ENCODE peak calls at places on chromosome 14, in six cellular contexts. One of them, this sample, is unnamed.

GRCh38 chr14:95488376-95489162 is 27.9 kb downstream of the SYNE3 start:
- DNase-seq in fibroblast of pulmonary artery: no peak
- DNase-seq in CD8-positive, alpha-beta T cell: no peak
- DNase-seq in cardiac fibroblast: no peak
- DNase-seq in psoas muscle: peak; percentile 60
- DNase-seq in GM12865: no peak
- DNase-seq in this sample: peak; percentile 43

GRCh38 chr14:68627868-68628604 is 164.8 kb downstream of the ZFP36L1 start:
- DNase-seq in fibroblast of pulmonary artery: no peak
- DNase-seq in CD8-positive, alpha-beta T cell: peak; percentile 78
- DNase-seq in cardiac fibroblast: no peak
- DNase-seq in psoas muscle: no peak
- DNase-seq in GM12865: peak; percentile 64
- DNase-seq in this sample: no peak

GRCh38 chr14:91402278-91403068 is 15.1 kb downstream of the CCDC88C start:
- DNase-seq in fibroblast of pulmonary artery: peak; percentile 46
- DNase-seq in CD8-positive, alpha-beta T cell: no peak
- DNase-seq in cardiac fibroblast: no peak
- DNase-seq in psoas muscle: no peak
- DNase-seq in GM12865: no peak
- DNase-seq in this sample: no peak

GRCh38 chr14:106564058-106564643 is 1037.8 kb downstream of the TMEM121 start:
- DNase-seq in fibroblast of pulmonary artery: no peak
- DNase-seq in CD8-positive, alpha-beta T cell: peak; percentile 71
- DNase-seq in cardiac fibroblast: peak; percentile 1
- DNase-seq in psoas muscle: no peak
- DNase-seq in GM12865: peak; percentile 68
- DNase-seq in this sample: no peak

GRCh38 chr14:38469156-38469555 is 213.3 kb upstream of the CLEC14A start:
- DNase-seq in fibroblast of pulmonary artery: peak; percentile 74
- DNase-seq in CD8-positive, alpha-beta T cell: no peak
- DNase-seq in cardiac fibroblast: peak; percentile 80
- DNase-seq in psoas muscle: no peak
- DNase-seq in GM12865: no peak
- DNase-seq in this sample: no peak

GRCh38 chr14:28886940-28887339 is 120.4 kb downstream of the FOXG1 start:
- DNase-seq in fibroblast of pulmonary artery: no peak
- DNase-seq in CD8-positive, alpha-beta T cell: no peak
- DNase-seq in cardiac fibroblast: no peak
- DNase-seq in psoas muscle: no peak
- DNase-seq in GM12865: no peak
- DNase-seq in this sample: no peak

GRCh38 chr14:96104469-96105057 is 65.4 kb downstream of the C14orf132 start:
- DNase-seq in fibroblast of pulmonary artery: peak; percentile 83
- DNase-seq in CD8-positive, alpha-beta T cell: no peak
- DNase-seq in cardiac fibroblast: peak; percentile 94
- DNase-seq in psoas muscle: peak; percentile 88
- DNase-seq in GM12865: peak; percentile 15
- DNase-seq in this sample: no peak

GRCh38 chr14:74610866-74611671 is 968 bp downstream of the LTBP2 start:
- DNase-seq in fibroblast of pulmonary artery: peak; percentile 53
- DNase-seq in CD8-positive, alpha-beta T cell: no peak
- DNase-seq in cardiac fibroblast: peak; percentile 52
- DNase-seq in psoas muscle: no peak
- DNase-seq in GM12865: no peak
- DNase-seq in this sample: no peak

GRCh38 chr14:79279645-79280399 is 931.5 kb downstream of the DIO2 start:
- DNase-seq in fibroblast of pulmonary artery: no peak
- DNase-seq in CD8-positive, alpha-beta T cell: no peak
- DNase-seq in cardiac fibroblast: peak; percentile 24
- DNase-seq in psoas muscle: no peak
- DNase-seq in GM12865: no peak
- DNase-seq in this sample: no peak

GRCh38 chr14:76768201-76768656 is 7.0 kb downstream of the VASH1 start:
- DNase-seq in fibroblast of pulmonary artery: peak; percentile 52
- DNase-seq in CD8-positive, alpha-beta T cell: peak; percentile 69
- DNase-seq in cardiac fibroblast: no peak
- DNase-seq in psoas muscle: peak; percentile 49
- DNase-seq in GM12865: peak; percentile 74
- DNase-seq in this sample: peak; percentile 98

GRCh38 chr14:91170504-91171121 is 56.7 kb downstream of the DGLUCY start:
- DNase-seq in fibroblast of pulmonary artery: no peak
- DNase-seq in CD8-positive, alpha-beta T cell: no peak
- DNase-seq in cardiac fibroblast: no peak
- DNase-seq in psoas muscle: peak; percentile 66
- DNase-seq in GM12865: no peak
- DNase-seq in this sample: no peak

GRCh38 chr14:32438511-32438910 is 109.4 kb downstream of the AKAP6 start:
- DNase-seq in fibroblast of pulmonary artery: no peak
- DNase-seq in CD8-positive, alpha-beta T cell: no peak
- DNase-seq in cardiac fibroblast: no peak
- DNase-seq in psoas muscle: no peak
- DNase-seq in GM12865: peak; percentile 26
- DNase-seq in this sample: no peak

GRCh38 chr14:44505588-44505987 is 1.5 kb downstream of the FSCB start:
- DNase-seq in fibroblast of pulmonary artery: no peak
- DNase-seq in CD8-positive, alpha-beta T cell: no peak
- DNase-seq in cardiac fibroblast: no peak
- DNase-seq in psoas muscle: no peak
- DNase-seq in GM12865: no peak
- DNase-seq in this sample: no peak

GRCh38 chr14:47676301-47676617 is 854 bp upstream of the MDGA2 start:
- DNase-seq in fibroblast of pulmonary artery: no peak
- DNase-seq in CD8-positive, alpha-beta T cell: no peak
- DNase-seq in cardiac fibroblast: no peak
- DNase-seq in psoas muscle: no peak
- DNase-seq in GM12865: no peak
- DNase-seq in this sample: no peak

GRCh38 chr14:47675489-47676300 is at the start of gene MDGA2:
- DNase-seq in fibroblast of pulmonary artery: no peak
- DNase-seq in CD8-positive, alpha-beta T cell: no peak
- DNase-seq in cardiac fibroblast: peak; percentile 5
- DNase-seq in psoas muscle: no peak
- DNase-seq in GM12865: no peak
- DNase-seq in this sample: no peak

GRCh38 chr14:47678157-47678556 is 2.8 kb upstream of the MDGA2 start:
- DNase-seq in fibroblast of pulmonary artery: no peak
- DNase-seq in CD8-positive, alpha-beta T cell: no peak
- DNase-seq in cardiac fibroblast: no peak
- DNase-seq in psoas muscle: no peak
- DNase-seq in GM12865: no peak
- DNase-seq in this sample: no peak

GRCh38 chr14:47675239-47675488 is 241 bp downstream of the MDGA2 start:
- DNase-seq in fibroblast of pulmonary artery: no peak
- DNase-seq in CD8-positive, alpha-beta T cell: no peak
- DNase-seq in cardiac fibroblast: no peak
- DNase-seq in psoas muscle: no peak
- DNase-seq in GM12865: no peak
- DNase-seq in this sample: no peak

DNA sequence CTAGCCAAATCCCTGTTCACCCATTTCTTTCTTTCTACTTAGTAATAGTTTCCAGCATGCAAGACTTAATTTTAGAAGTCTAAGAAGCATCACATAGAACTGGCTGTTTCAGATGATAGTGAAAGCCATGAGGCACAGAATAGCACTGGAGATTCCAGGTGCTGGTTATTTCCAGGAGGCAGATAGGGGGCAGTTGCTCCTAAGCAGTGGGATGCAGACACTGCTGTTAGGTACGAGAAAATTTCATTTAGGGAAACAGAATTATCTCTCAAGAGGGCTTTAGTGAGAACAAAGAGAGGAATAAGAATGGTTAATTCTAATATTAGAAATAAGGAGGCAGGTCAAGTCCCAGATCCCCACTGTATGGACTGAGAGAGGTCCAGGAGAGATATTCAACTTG is 3.6 kb upstream of the MDGA2 start:
- DNase-seq in fibroblast of pulmonary artery: no peak
- DNase-seq in CD8-positive, alpha-beta T cell: no peak
- DNase-seq in cardiac fibroblast: no peak
- DNase-seq in psoas muscle: no peak
- DNase-seq in GM12865: no peak
- DNase-seq in this sample: no peak
- TF ChIP-seq CTCF in fibroblast of pulmonary artery: no peak
- TF ChIP-seq CTCF in CD8-positive, alpha-beta T cell: no peak
- TF ChIP-seq CTCF in cardiac fibroblast: no peak
- TF ChIP-seq CTCF in psoas muscle: no peak
- TF ChIP-seq CTCF in GM12865: no peak
- TF ChIP-seq CTCF in this sample: no peak

GRCh38 chr14:102316746-102317563 is 2.6 kb upstream of the ZNF839 start:
- DNase-seq in fibroblast of pulmonary artery: peak; percentile 93
- DNase-seq in CD8-positive, alpha-beta T cell: peak; percentile 100
- DNase-seq in cardiac fibroblast: peak; percentile 95
- DNase-seq in psoas muscle: peak; percentile 91
- DNase-seq in GM12865: peak; percentile 95
- DNase-seq in this sample: peak; percentile 86

GRCh38 chr14:102316048-102316745 is 3.3 kb upstream of the ZNF839 start:
- DNase-seq in fibroblast of pulmonary artery: peak; percentile 81
- DNase-seq in CD8-positive, alpha-beta T cell: no peak
- DNase-seq in cardiac fibroblast: peak; percentile 83
- DNase-seq in psoas muscle: no peak
- DNase-seq in GM12865: peak; percentile 64
- DNase-seq in this sample: no peak

GRCh38 chr14:102319351-102320032 is at the start of gene ZNF839:
- DNase-seq in fibroblast of pulmonary artery: peak; percentile 91
- DNase-seq in CD8-positive, alpha-beta T cell: peak; percentile 97
- DNase-seq in cardiac fibroblast: peak; percentile 92
- DNase-seq in psoas muscle: peak; percentile 94
- DNase-seq in GM12865: peak; percentile 95
- DNase-seq in this sample: peak; percentile 89

GRCh38 chr14:102318781-102319276 is 717 bp upstream of the ZNF839 start:
- DNase-seq in fibroblast of pulmonary artery: no peak
- DNase-seq in CD8-positive, alpha-beta T cell: no peak
- DNase-seq in cardiac fibroblast: no peak
- DNase-seq in psoas muscle: no peak
- DNase-seq in GM12865: no peak
- DNase-seq in this sample: no peak

DNA sequence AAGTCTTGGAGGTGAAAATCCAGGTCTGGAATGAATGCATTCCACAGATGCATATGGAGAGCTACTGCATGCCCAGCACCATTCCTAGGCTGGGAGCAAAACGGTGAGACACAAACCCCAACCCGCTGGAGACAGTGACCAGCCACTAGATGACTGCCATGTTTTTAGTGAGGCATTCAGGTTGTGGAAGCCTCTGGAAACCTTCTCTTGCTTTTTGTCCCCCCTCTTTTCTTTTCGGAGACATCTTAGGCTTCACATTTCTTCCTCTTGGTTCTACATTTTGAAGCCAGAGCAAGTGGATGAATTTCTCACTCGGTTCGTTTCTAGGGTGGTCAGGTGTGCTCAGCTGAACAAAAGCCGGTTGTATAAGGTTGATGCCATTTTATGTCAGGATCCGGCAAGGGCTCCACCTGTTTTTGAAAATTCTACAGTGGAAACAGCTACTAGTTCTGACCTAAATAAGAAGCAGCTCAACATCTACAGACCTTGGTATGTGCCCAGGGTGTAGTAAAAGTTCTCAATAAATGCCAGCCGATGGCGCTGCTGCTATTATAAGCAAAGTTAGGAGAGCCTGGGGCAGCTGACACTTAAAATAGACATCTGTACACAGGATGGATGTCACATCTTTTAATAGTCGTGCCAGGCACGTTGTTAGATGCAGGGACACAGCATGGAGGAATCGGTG is 1.8 kb upstream of the ZNF839 start:
- DNase-seq in fibroblast of pulmonary artery: peak; percentile 20
- DNase-seq in CD8-positive, alpha-beta T cell: no peak
- DNase-seq in cardiac fibroblast: peak; percentile 33
- DNase-seq in psoas muscle: no peak
- DNase-seq in GM12865: peak; percentile 70
- DNase-seq in this sample: no peak
- TF ChIP-seq CTCF in fibroblast of pulmonary artery: peak; percentile 0
- TF ChIP-seq CTCF in CD8-positive, alpha-beta T cell: no peak
- TF ChIP-seq CTCF in cardiac fibroblast: no peak
- TF ChIP-seq CTCF in psoas muscle: peak; percentile 28
- TF ChIP-seq CTCF in GM12865: peak; percentile 16
- TF ChIP-seq CTCF in this sample: no peak

DNA sequence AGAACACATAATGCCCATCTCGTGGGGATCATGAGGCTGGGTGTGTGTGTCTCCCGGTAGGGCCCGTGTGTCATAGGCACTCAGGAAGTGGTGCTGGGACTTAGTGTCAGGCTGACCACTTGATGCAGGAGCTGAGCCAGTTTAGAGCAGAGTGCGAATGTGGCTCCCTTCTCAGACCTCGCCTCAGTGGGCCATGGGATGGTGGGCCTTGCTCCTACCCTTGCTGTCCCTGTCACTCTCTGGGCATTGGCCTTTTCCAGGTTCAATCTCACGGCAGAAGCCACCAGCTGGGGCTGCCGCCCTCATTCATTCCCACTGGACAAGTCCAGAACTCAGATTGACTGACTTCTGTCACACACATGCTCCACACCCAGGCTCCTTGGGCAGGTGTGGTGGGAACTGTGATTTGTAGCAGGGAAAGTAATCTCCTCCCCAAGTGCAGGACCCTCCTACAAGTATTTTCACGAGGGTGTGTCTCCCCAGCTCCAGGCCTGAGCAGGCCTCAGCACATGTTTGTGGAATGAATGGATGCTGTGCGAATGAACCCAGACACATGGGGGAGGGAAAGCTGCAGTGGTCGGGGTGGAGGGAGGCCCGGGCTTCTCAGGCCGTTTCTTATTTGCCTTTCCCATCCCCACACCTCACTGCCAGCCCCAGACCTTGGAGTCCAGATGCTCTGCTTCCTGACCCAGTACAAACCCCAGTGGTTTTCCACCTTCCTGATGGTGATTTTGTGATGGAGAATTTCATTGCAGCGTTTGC is 54.9 kb downstream of the BEGAIN start:
- DNase-seq in fibroblast of pulmonary artery: no peak
- DNase-seq in CD8-positive, alpha-beta T cell: no peak
- DNase-seq in cardiac fibroblast: no peak
- DNase-seq in psoas muscle: peak; percentile 5
- DNase-seq in GM12865: no peak
- DNase-seq in this sample: no peak
- TF ChIP-seq CTCF in fibroblast of pulmonary artery: no peak
- TF ChIP-seq CTCF in CD8-positive, alpha-beta T cell: no peak
- TF ChIP-seq CTCF in cardiac fibroblast: no peak
- TF ChIP-seq CTCF in psoas muscle: no peak
- TF ChIP-seq CTCF in GM12865: no peak
- TF ChIP-seq CTCF in this sample: no peak

GRCh38 chr14:73276836-73277235 is 39.5 kb downstream of the PAPLN start:
- DNase-seq in fibroblast of pulmonary artery: no peak
- DNase-seq in CD8-positive, alpha-beta T cell: no peak
- DNase-seq in cardiac fibroblast: no peak
- DNase-seq in psoas muscle: no peak
- DNase-seq in GM12865: no peak
- DNase-seq in this sample: no peak

GRCh38 chr14:73277376-73277775 is 40.1 kb downstream of the PAPLN start:
- DNase-seq in fibroblast of pulmonary artery: no peak
- DNase-seq in CD8-positive, alpha-beta T cell: no peak
- DNase-seq in cardiac fibroblast: no peak
- DNase-seq in psoas muscle: no peak
- DNase-seq in GM12865: no peak
- DNase-seq in this sample: no peak

GRCh38 chr14:73285979-73286378 is 48.7 kb downstream of the PAPLN start:
- DNase-seq in fibroblast of pulmonary artery: no peak
- DNase-seq in CD8-positive, alpha-beta T cell: no peak
- DNase-seq in cardiac fibroblast: no peak
- DNase-seq in psoas muscle: no peak
- DNase-seq in GM12865: no peak
- DNase-seq in this sample: no peak

GRCh38 chr14:73283592-73284379 is 46.5 kb downstream of the PAPLN start:
- DNase-seq in fibroblast of pulmonary artery: peak; percentile 57
- DNase-seq in CD8-positive, alpha-beta T cell: no peak
- DNase-seq in cardiac fibroblast: no peak
- DNase-seq in psoas muscle: no peak
- DNase-seq in GM12865: no peak
- DNase-seq in this sample: no peak

GRCh38 chr14:73280903-73281302 is 43.6 kb downstream of the PAPLN start:
- DNase-seq in fibroblast of pulmonary artery: no peak
- DNase-seq in CD8-positive, alpha-beta T cell: no peak
- DNase-seq in cardiac fibroblast: no peak
- DNase-seq in psoas muscle: no peak
- DNase-seq in GM12865: no peak
- DNase-seq in this sample: no peak
- TF ChIP-seq CTCF in fibroblast of pulmonary artery: peak; percentile 13
- TF ChIP-seq CTCF in CD8-positive, alpha-beta T cell: no peak
- TF ChIP-seq CTCF in cardiac fibroblast: no peak
- TF ChIP-seq CTCF in psoas muscle: no peak
- TF ChIP-seq CTCF in GM12865: no peak
- TF ChIP-seq CTCF in this sample: no peak

This sample was measured in CD14-positive monocyte.